ENCODE peak calls at places on chromosomes 13 and 19, in four cellular contexts. A, H, N and B are unnamed samples.

GRCh38 chr13:27628081-27628480 is 6.4 kb downstream of the POLR1D start:
- DNase-seq in A (no peak), H (no peak), N (no peak), B (no peak)

GRCh38 chr19:48724796-48725753 is 5.5 kb upstream of the MAMSTR start:
- DNase-seq in A (no peak), H (peak; percentile 72), N (peak; percentile 39), B (no peak)

GRCh38 chr13:69319659-69320058 is 788.0 kb upstream of the ATXN8OS start:
- DNase-seq in A (no peak), H (no peak), N (no peak), B (no peak)

GRCh38 chr19:48353682-48354081 is 10.1 kb downstream of the TMEM143 start:
- DNase-seq in A (no peak), H (peak; percentile 8), N (no peak), B (no peak)

GRCh38 chr13:23668557-23668956 is 98.3 kb downstream of the TNFRSF19 start:
- DNase-seq in A (no peak), H (no peak), N (no peak), B (no peak)

GRCh38 chr13:70087247-70087646 is 20.4 kb upstream of the ATXN8OS start:
- DNase-seq in A (no peak), H (no peak), N (no peak), B (no peak)

GRCh38 chr13:75443356-75443958 is 38.5 kb downstream of the TBC1D4 start:
- DNase-seq in A (no peak), H (no peak), N (no peak), B (no peak)

GRCh38 chr13:60720590-60720989 is 323.6 kb downstream of the TDRD3 start:
- DNase-seq in A (no peak), H (no peak), N (no peak), B (no peak)

GRCh38 chr13:112897956-112898785 is 70.8 kb upstream of the MCF2L start:
- DNase-seq in A (no peak), H (no peak), N (no peak), B (no peak)

GRCh38 chr13:48585456-48585840 is 52.6 kb upstream of the RCBTB2 start:
- DNase-seq in A (peak; percentile 14), H (no peak), N (peak; percentile 31), B (peak; percentile 58)

GRCh38 chr13:48783181-48783630 is 129.5 kb downstream of the CYSLTR2 start:
- DNase-seq in A (no peak), H (no peak), N (peak; percentile 69), B (peak; percentile 70)

GRCh38 chr19:3278749-3279148 is 54.3 kb downstream of the CELF5 start:
- DNase-seq in A (no peak), H (no peak), N (no peak), B (no peak)

GRCh38 chr13:108962652-108963051 is 333.2 kb downstream of the MYO16 start:
- DNase-seq in A (no peak), H (no peak), N (no peak), B (no peak)

GRCh38 chr13:51488212-51488611 is 35.4 kb upstream of the INTS6 start:
- DNase-seq in A (no peak), H (no peak), N (no peak), B (no peak)

GRCh38 chr19:7203317-7203716 is 90.9 kb downstream of the INSR start:
- DNase-seq in A (no peak), H (no peak), N (no peak), B (no peak)

GRCh38 chr13:113973218-113974164 is at the start of gene C13orf46:
- DNase-seq in A (no peak), H (no peak), N (no peak), B (no peak)

GRCh38 chr19:5934779-5935472 is 20.9 kb downstream of the CAPS start:
- DNase-seq in A (no peak), H (no peak), N (no peak), B (no peak)

GRCh38 chr19:28881616-28882015 is 331.3 kb downstream of the UQCRFS1 start:
- DNase-seq in A (no peak), H (no peak), N (no peak), B (no peak)

GRCh38 chr13:112690242-112690943 is 555 bp downstream of the ATP11A start:
- DNase-seq in A (no peak), H (no peak), N (peak; percentile 38), B (peak; percentile 46)

GRCh38 chr13:113060557-113061270 is 44.9 kb upstream of the F7 start:
- DNase-seq in A (no peak), H (no peak), N (no peak), B (no peak)

GRCh38 chr19:57192064-57192395 is 730 bp downstream of the ZNF264 start:
- DNase-seq in A (no peak), H (no peak), N (no peak), B (no peak)

GRCh38 chr13:112699318-112699918 is 9.6 kb downstream of the ATP11A start:
- DNase-seq in A (no peak), H (no peak), N (no peak), B (peak; percentile 18)

GRCh38 chr13:95267662-95268369 is 33.4 kb downstream of the ABCC4 start:
- DNase-seq in A (no peak), H (no peak), N (peak; percentile 40), B (peak; percentile 33)

GRCh38 chr19:17429661-17430101 is 9.8 kb downstream of the MVB12A start:
- DNase-seq in A (no peak), H (no peak), N (no peak), B (no peak)

GRCh38 chr13:63288576-63288975 is 1872.9 kb upstream of the PCDH20 start:
- DNase-seq in A (no peak), H (no peak), N (no peak), B (no peak)

GRCh38 chr13:111577956-111578595 is 257.6 kb downstream of the TEX29 start:
- DNase-seq in A (no peak), H (no peak), N (no peak), B (no peak)

GRCh38 chr13:48235100-48235813 is 2.3 kb downstream of the ITM2B start:
- DNase-seq in A (no peak), H (no peak), N (peak; percentile 28), B (peak; percentile 53)